ENCODE peak calls at places on chromosomes 11 and 22, in five cellular contexts. Q is stimulated activated CD4-positive, alpha-beta T cell treated with anti-CD3 and anti-CD28 coated beads, Interleukin-4, amount 100 ng/mL, for 48 hours; X is activated CD4-positive, alpha-beta T cell treated with anti-CD3 and anti-CD28 coated beads, Interleukin-2, amount 50 U/mL, for 4 hours; S is AG20443; O is NCI-H1417. J is an unnamed sample.

GRCh38 chr11:119206512-119207299 is 567 bp downstream of the CBL start:
- DNase-seq in Q (peak), O (peak), X (peak), S (peak), J (peak)

GRCh38 chr22:37070744-37071143 is 19.2 kb downstream of the KCTD17 start:
- DNase-seq in X (no peak), S (no peak), Q (no peak), O (no peak), J (no peak)

GRCh38 chr11:75476716-75477613 is 44.0 kb upstream of the KLHL35 start:
- DNase-seq in S (no peak), O (no peak), Q (no peak), X (no peak), J (no peak)

GRCh38 chr22:45632791-45633515 is 38.7 kb upstream of the ATXN10 start:
- DNase-seq in O (no peak), X (no peak), S (no peak), Q (no peak), J (no peak)

GRCh38 chr11:8638300-8638699 is 44.2 kb downstream of the TRIM66 start:
- DNase-seq in X (no peak), S (peak), Q (no peak), O (no peak), J (no peak)

GRCh38 chr22:46738961-46739870 is 1.2 kb upstream of the CERK start:
- DNase-seq in O (peak), Q (peak), S (peak), X (peak), J (peak)

GRCh38 chr11:102407901-102408300 is 44.7 kb downstream of the TMEM123 start:
- DNase-seq in Q (no peak), X (no peak), S (no peak), O (no peak), J (no peak)

GRCh38 chr22:31124811-31125465 is 2.2 kb downstream of the INPP5J start:
- DNase-seq in O (no peak), Q (no peak), X (no peak), S (no peak), J (no peak)

GRCh38 chr11:108019870-108020540 is 11.3 kb downstream of the CUL5 start:
- DNase-seq in X (no peak), Q (no peak), S (no peak), O (no peak), J (no peak)

GRCh38 chr22:36641902-36642640 is 61.5 kb downstream of the CACNG2 start:
- DNase-seq in X (no peak), Q (no peak), S (peak), O (no peak), J (no peak)

GRCh38 chr11:23284626-23285025 is 424.4 kb upstream of the CCDC179 start:
- DNase-seq in Q (no peak), S (no peak), O (no peak), X (no peak), J (no peak)

J was measured in CMK.